ENCODE peak calls at places on chromosome 4, in ten cellular contexts. X, M, Y, Z, B, R, A, H, F and S are unnamed samples.
A peak's percentile ranks its signal among the peaks of the same experiment; 100 is the strongest.

GRCh38 chr4:174401471-174402130 is 117.9 kb downstream of the CEP44 start:
- DNase-seq in A (peak; percentile 82), Y (no peak), B (peak; percentile 12), M (no peak), F (no peak), R (no peak), H (no peak), X (no peak), Z (no peak), S (no peak)

GRCh38 chr4:142262956-142263355 is 583.1 kb downstream of the INPP4B start:
- DNase-seq in F (no peak), H (no peak), Y (no peak), M (no peak), Z (no peak), R (no peak), B (no peak), X (no peak), A (no peak), S (no peak)

GRCh38 chr4:111031180-111031579 is 408.3 kb upstream of the PITX2 start:
- DNase-seq in R (no peak), A (no peak), M (no peak), X (no peak), F (no peak), H (no peak), B (no peak), Y (no peak), Z (no peak), S (no peak)

GRCh38 chr4:4781936-4782754 is 77.3 kb upstream of the MSX1 start:
- DNase-seq in H (no peak), M (no peak), X (peak; percentile 57), A (no peak), R (no peak), B (peak; percentile 81), F (no peak), Y (no peak), Z (no peak), S (no peak)

GRCh38 chr4:168648929-168649328 is 152.1 kb downstream of the PALLD start:
- DNase-seq in F (no peak), R (no peak), H (no peak), A (peak; percentile 76), B (peak; percentile 74), X (peak; percentile 86), Z (no peak), M (no peak), Y (no peak), S (no peak)

GRCh38 chr4:74367656-74368055 is 2.7 kb downstream of the EREG start:
- DNase-seq in B (no peak), Z (no peak), X (no peak), Y (no peak), A (no peak), F (no peak), R (no peak), M (no peak), H (no peak), S (no peak)

GRCh38 chr4:136818811-136819210 is 713.5 kb downstream of the PCDH18 start:
- DNase-seq in R (no peak), B (peak; percentile 25), Y (no peak), A (no peak), M (no peak), Z (no peak), H (no peak), X (peak; percentile 71), F (no peak), S (no peak)

GRCh38 chr4:185282968-185283367 is 73.6 kb downstream of the SNX25 start:
- DNase-seq in A (no peak), X (peak; percentile 84), H (no peak), B (peak; percentile 9), M (no peak), Y (no peak), Z (no peak), F (no peak), R (no peak), S (no peak)

GRCh38 chr4:36317731-36318130 is 36.3 kb downstream of the DTHD1 start:
- DNase-seq in B (no peak), Z (no peak), Y (no peak), F (no peak), H (no peak), A (no peak), M (no peak), R (no peak), X (peak; percentile 4), S (no peak)

GRCh38 chr4:16142598-16143295 is 58.9 kb upstream of the PROM1 start:
- DNase-seq in A (no peak), Z (no peak), X (no peak), F (no peak), M (no peak), R (no peak), B (no peak), Y (no peak), H (no peak), S (no peak)

GRCh38 chr4:67697860-67698655 is 2.9 kb downstream of the UBA6 start:
- DNase-seq in M (no peak), H (no peak), R (no peak), F (no peak), B (no peak), X (no peak), Y (no peak), A (no peak), Z (no peak), S (no peak)

GRCh38 chr4:114606240-114606639 is 7.6 kb downstream of the UGT8 start:
- DNase-seq in Y (no peak), X (no peak), F (no peak), B (no peak), R (no peak), H (no peak), A (no peak), M (no peak), Z (no peak), S (no peak)

GRCh38 chr4:114601304-114602052 is 2.9 kb downstream of the UGT8 start:
- DNase-seq in B (no peak), R (no peak), A (no peak), Y (no peak), Z (no peak), X (no peak), M (no peak), H (no peak), F (no peak), S (peak; percentile 21)

GRCh38 chr4:114603455-114603854 is 4.8 kb downstream of the UGT8 start:
- DNase-seq in Y (no peak), B (no peak), M (no peak), Z (no peak), H (no peak), A (no peak), R (no peak), X (no peak), F (no peak), S (peak; percentile 81)

DNA sequence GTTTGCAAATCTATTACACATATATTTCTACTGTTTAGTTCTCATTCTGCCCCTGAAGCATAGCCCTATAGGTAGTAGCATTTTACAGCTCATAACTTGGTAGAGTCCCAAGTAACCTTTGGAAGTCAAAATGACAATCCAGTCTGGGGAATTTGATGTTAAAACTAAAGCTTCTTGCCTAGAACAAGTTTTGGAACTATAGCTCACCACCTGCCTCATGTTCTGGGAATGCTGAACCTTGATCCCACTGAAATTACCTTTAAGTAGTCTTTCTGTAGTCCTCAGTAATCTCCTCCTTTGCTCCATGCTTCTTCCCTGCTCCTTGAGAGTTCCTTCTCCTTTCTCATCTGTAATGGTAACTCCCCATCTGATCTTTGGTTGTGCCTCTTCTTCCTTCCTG is 8.5 kb downstream of the UGT8 start:
- DNase-seq in A (no peak), X (no peak), R (no peak), F (no peak), B (no peak), H (no peak), M (no peak), Y (no peak), Z (no peak), S (no peak)
- TF ChIP-seq CTCF in A (no peak), X (no peak), R (no peak), F (no peak), B (no peak), H (no peak), M (no peak), Y (no peak), Z (no peak), S (no peak)

DNA sequence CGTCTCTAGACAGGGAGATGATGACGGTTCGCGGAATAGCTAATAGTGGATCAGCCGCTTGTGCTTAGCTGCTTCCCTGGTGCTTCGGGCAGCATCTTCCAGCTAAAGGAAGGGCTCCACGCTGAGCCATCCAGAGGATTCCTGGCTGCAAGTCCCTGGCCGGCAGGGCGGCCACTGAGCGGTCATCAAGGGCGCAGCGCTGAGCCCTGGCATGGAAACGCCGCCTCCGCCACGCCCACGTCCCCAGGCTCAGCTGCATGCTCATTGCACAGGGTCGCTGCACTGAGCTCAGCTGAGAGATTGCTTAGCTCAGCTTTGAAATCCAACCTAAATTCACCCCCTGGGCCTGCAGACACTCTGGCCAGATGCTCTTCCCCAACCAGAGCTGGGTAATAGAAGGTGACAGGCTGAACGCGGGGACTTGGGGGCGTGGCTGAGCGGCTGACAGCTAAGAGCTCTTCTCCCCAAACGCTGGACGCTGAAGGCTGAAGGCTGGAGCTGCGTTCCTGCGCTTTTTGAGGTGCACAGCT is 118.2 kb upstream of the KIT start:
- DNase-seq in B (no peak), Y (peak; percentile 74), H (no peak), M (no peak), X (peak; percentile 26), R (no peak), F (peak; percentile 78), A (peak; percentile 9), Z (peak; percentile 30), S (no peak)
- H3K4me3 ChIP-seq in B (peak overlapping the region; percentile 44), Y (peak overlapping the region; percentile 40), H (peak overlapping the region; percentile 38), M (peak overlapping the region; percentile 40), X (peak overlapping the region; percentile 46), R (peak overlapping the region; percentile 18), F (peak overlapping the region; percentile 46), A (peak overlapping the region; percentile 23), Z (no peak overlapping the region), S (no peak overlapping the region)

DNA sequence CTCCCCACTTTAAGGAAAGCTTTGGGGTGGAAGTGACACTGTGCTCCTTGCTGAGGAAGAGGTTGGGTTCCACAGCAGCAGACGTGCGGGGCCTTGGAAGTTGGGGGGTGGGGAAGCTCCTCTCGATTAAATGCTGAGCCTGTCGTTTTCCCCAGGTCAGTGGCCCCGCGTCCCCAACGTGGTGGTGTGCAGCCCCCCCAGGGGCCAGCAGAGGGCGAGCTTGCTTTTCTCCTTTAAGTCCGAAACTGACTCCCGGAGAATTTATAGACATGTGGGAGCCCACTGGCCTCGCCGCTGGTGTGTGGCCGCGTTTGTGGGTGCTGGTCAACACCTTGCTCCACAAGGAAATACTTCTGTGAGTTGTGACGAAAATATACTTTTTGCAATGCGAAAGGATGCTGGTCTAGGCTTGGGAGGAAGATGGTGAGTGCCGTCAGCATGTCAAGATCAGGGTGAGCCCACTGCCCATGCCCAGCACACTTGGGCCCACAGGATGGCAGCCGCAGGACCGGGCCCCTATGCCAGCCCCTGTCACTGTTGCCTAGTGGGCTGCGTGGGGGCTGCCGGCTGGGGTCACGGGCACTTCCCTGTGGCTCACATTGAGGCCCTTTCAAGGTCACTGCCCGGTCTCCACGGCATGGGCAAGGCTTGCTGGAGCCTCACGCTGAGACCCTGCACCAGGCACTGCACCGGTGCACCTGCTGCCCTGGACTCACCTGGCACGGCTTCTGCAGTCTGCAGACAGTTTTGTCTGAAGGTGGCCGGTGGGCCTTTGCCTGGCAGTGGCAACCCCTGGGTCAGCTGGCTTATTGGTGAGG is 9.4 kb downstream of the UVSSA start:
- DNase-seq in A (no peak), M (no peak), B (peak; percentile 58), Y (peak; percentile 63), H (no peak), F (peak; percentile 93), Z (peak; percentile 41), X (peak; percentile 67), R (no peak), S (no peak)
- TF ChIP-seq CTCF in A (peak; percentile 82), M (peak; percentile 86), B (peak; percentile 90), Y (peak; percentile 81), H (peak; percentile 55), F (peak; percentile 74), Z (peak; percentile 91), X (peak; percentile 90), R (peak; percentile 74), S (peak; percentile 76)

GRCh38 chr4:121069419-121069818 is 2.9 kb downstream of the NDNF start:
- DNase-seq in B (no peak), M (no peak), A (no peak), H (no peak), Y (no peak), Z (no peak), R (no peak), F (no peak), X (no peak), S (no peak)
- H3K4me3 ChIP-seq in B (no peak overlapping the region), M (no peak overlapping the region), A (no peak overlapping the region), H (no peak overlapping the region), Y (no peak overlapping the region), Z (no peak overlapping the region), R (no peak overlapping the region), F (no peak overlapping the region), X (no peak overlapping the region), S (no peak overlapping the region)